ENCODE peak calls at places on chromosomes 4 and X, in five cellular contexts. D is H9, K is H1, U is mesenchymal stem cell, B is trophoblast cell. C is an unnamed sample.

GRCh38 chr4:16607241-16607640 is 291.2 kb downstream of the LDB2 start:
- DNase-seq in D (no peak), K (no peak), U (no peak), B (no peak), C (no peak)

GRCh38 chr4:59248313-59248712 is 1951.8 kb upstream of the ADGRL3 start:
- DNase-seq in D (no peak), K (no peak), U (no peak), B (no peak), C (no peak)

GRCh38 chrX:40531056-40531826 is 49.5 kb upstream of the ATP6AP2 start:
- DNase-seq in D (no peak), K (no peak), U (no peak), B (no peak), C (no peak)

GRCh38 chr4:138216272-138216867 is 25.8 kb downstream of the SLC7A11 start:
- DNase-seq in D (no peak), K (no peak), U (no peak), B (no peak), C (no peak)

GRCh38 chr4:77819409-77819835 is 254 bp upstream of the CNOT6L start:
- DNase-seq in D (peak; percentile 32), K (no peak), U (peak; percentile 30), B (peak; percentile 50), C (no peak)

GRCh38 chrX:70456256-70456655 is 11.6 kb downstream of the DLG3 start:
- DNase-seq in D (no peak), K (no peak), U (peak; percentile 15), B (no peak), C (no peak)

GRCh38 chr4:40419231-40419912 is 84.2 kb downstream of the CHRNA9 start:
- DNase-seq in D (no peak), K (no peak), U (no peak), B (no peak), C (no peak)

GRCh38 chr4:21470531-21470930 is 478.0 kb downstream of the KCNIP4 start:
- DNase-seq in D (no peak), K (no peak), U (peak; percentile 73), B (no peak), C (no peak)

GRCh38 chr4:25180524-25181131 is 20.4 kb upstream of the SEPSECS start:
- DNase-seq in D (peak; percentile 35), K (no peak), U (peak; percentile 44), B (no peak), C (peak; percentile 21)

GRCh38 chr4:101973331-101973730 is 182.8 kb downstream of the BANK1 start:
- DNase-seq in D (no peak), K (no peak), U (peak; percentile 63), B (no peak), C (no peak)

GRCh38 chr4:100872811-100873210 is 355.0 kb upstream of the EMCN start:
- DNase-seq in D (no peak), K (no peak), U (peak; percentile 69), B (no peak), C (no peak)

GRCh38 chr4:113760094-113760851 is 1.3 kb downstream of the CAMK2D start:
- DNase-seq in D (no peak), K (no peak), U (peak; percentile 72), B (no peak), C (no peak)

GRCh38 chr4:10278071-10278470 is 161.5 kb upstream of the WDR1 start:
- DNase-seq in D (no peak), K (no peak), U (no peak), B (no peak), C (no peak)

GRCh38 chrX:49230500-49231232 is 2.5 kb downstream of the CACNA1F start:
- DNase-seq in D (peak; percentile 86), K (peak; percentile 78), U (no peak), B (no peak), C (peak; percentile 26)

GRCh38 chr4:9409793-9410192 is 34.4 kb upstream of the DEFB131A start:
- DNase-seq in D (no peak), K (no peak), U (no peak), B (no peak), C (no peak)

GRCh38 chr4:152166567-152166966 is 369.3 kb downstream of the FBXW7 start:
- DNase-seq in D (no peak), K (peak; percentile 68), U (peak; percentile 29), B (peak; percentile 11), C (peak; percentile 41)

GRCh38 chr4:89939994-89940393 is 45.3 kb downstream of the MMRN1 start:
- DNase-seq in D (no peak), K (no peak), U (peak; percentile 5), B (no peak), C (no peak)

GRCh38 chr4:80235451-80235850 is 31.0 kb upstream of the FGF5 start:
- DNase-seq in D (no peak), K (no peak), U (no peak), B (no peak), C (no peak)

GRCh38 chr4:104064650-104065577 is 345.1 kb upstream of the TACR3 start:
- DNase-seq in D (peak; percentile 61), K (peak; percentile 53), U (peak; percentile 64), B (peak; percentile 12), C (peak; percentile 38)

GRCh38 chr4:72006576-72006975 is 25.2 kb upstream of the NPFFR2 start:
- DNase-seq in D (no peak), K (no peak), U (peak; percentile 58), B (peak; percentile 12), C (no peak)

GRCh38 chr4:2363056-2363719 is 55.3 kb downstream of the ZFYVE28 start:
- DNase-seq in D (no peak), K (no peak), U (no peak), B (peak; percentile 27), C (no peak)

GRCh38 chr4:41590591-41590990 is 52.6 kb downstream of the LIMCH1 start:
- DNase-seq in D (no peak), K (no peak), U (no peak), B (no peak), C (no peak)

GRCh38 chr4:69936566-69936965 is 5.7 kb downstream of the CSN1S1 start:
- DNase-seq in D (no peak), K (no peak), U (no peak), B (no peak), C (no peak)

GRCh38 chrX:83511208-83511607 is 3.1 kb downstream of the POU3F4 start:
- DNase-seq in D (peak; percentile 60), K (peak; percentile 49), U (no peak), B (no peak), C (no peak)

GRCh38 chr4:95193391-95194224 is 355.2 kb downstream of the UNC5C start:
- DNase-seq in D (no peak), K (no peak), U (no peak), B (no peak), C (no peak)

GRCh38 chrX:153972368-153973126 is at the start of gene TMEM187:
- DNase-seq in D (peak; percentile 79), K (peak; percentile 83), U (peak; percentile 85), B (peak; percentile 80), C (peak; percentile 77)

GRCh38 chr4:101229116-101229515 is 118.2 kb downstream of the PPP3CA start:
- DNase-seq in D (no peak), K (no peak), U (peak; percentile 56), B (no peak), C (no peak)

GRCh38 chr4:122309988-122310626 is 68.7 kb upstream of the ADAD1 start:
- DNase-seq in D (no peak), K (no peak), U (peak; percentile 31), B (no peak), C (no peak)

GRCh38 chrX:53817548-53817947 is 131.0 kb upstream of the HUWE1 start:
- DNase-seq in D (no peak), K (no peak), U (no peak), B (no peak), C (no peak)
- H2BK12ac ChIP-seq in D (no peak overlapping the region), K (no peak overlapping the region), U (no peak overlapping the region), B (no peak overlapping the region), C (no peak overlapping the region)

DNA sequence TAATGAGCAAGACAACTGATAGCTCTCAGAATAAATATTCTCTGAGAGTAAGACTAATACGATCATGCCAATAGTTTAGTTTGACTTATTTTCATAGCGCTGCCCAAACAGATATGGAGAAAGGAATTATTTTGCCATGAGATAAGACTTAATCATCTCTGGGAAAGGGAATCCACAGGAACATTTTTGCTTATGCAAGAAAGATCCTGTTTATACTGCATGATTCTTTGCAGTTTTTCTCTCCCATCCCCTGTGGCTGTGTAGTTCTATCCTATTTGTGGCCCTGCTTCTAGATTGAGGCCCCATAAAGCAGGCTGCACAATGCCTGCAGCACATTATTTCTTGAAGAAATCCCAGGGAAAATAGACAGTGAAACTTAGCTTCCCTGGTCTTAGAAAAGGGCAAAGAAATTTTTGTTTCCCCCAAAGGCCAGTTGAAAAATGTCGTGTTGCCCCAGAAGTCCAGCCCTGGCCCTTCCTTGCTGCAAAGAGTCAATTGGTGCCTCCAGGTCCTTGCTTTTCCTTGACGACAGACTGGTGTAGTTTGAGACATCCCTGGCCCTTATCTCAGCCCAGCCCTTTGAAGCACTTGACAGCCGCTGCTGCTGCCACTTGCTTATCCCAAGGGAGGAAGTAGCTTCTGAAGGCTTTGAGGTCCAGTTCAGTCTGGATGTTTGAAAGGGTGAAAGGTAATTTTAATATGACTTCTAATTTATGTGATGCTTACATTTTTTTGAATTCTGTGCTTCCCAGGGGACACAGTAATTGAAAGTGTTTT is 45.0 kb upstream of the SH3RF1 start:
- DNase-seq in D (no peak), K (no peak), U (peak; percentile 57), B (no peak), C (no peak)
- H4K91ac ChIP-seq in D (no peak overlapping the region), K (no peak overlapping the region), U (no peak overlapping the region), B (no peak overlapping the region), C (no peak overlapping the region)

GRCh38 chrX:12403474-12404082 is 265.3 kb downstream of the FRMPD4 start:
- DNase-seq in D (no peak), K (no peak), U (no peak), B (no peak), C (no peak)
- H2BK12ac ChIP-seq in D (no peak overlapping the region), K (no peak overlapping the region), U (no peak overlapping the region), B (no peak overlapping the region), C (no peak overlapping the region)

GRCh38 chr4:53713296-53713695 is 122.0 kb upstream of the LNX1 start:
- DNase-seq in D (no peak), K (no peak), U (no peak), B (no peak), C (no peak)
- H4K91ac ChIP-seq in D (no peak overlapping the region), K (no peak overlapping the region), U (no peak overlapping the region), B (no peak overlapping the region), C (no peak overlapping the region)

GRCh38 chrX:44506688-44507087 is 36.0 kb downstream of the FUNDC1 start:
- DNase-seq in D (no peak), K (no peak), U (no peak), B (no peak), C (no peak)
- H2BK12ac ChIP-seq in D (no peak overlapping the region), K (no peak overlapping the region), U (no peak overlapping the region), B (no peak overlapping the region), C (no peak overlapping the region)